ENCODE peak calls at places on chromosomes 5 and 9, in nine cellular contexts. H is mammary epithelial cell; M is astrocyte of the spinal cord; Z is choroid plexus epithelial cell; N is SJSA1; P is brain microvascular endothelial cell; O is HL-60; E is psoas muscle; D is CD8-positive, alpha-beta memory T cell. B is an unnamed sample.

GRCh38 chr9:120538339-120538738 is 41.6 kb downstream of the CDK5RAP2 start:
- DNase-seq in H (no peak), M (peak; percentile 5), Z (peak; percentile 46), N (no peak), P (peak; percentile 25), O (no peak), E (no peak), D (no peak), B (no peak)

GRCh38 chr9:116555102-116555501 is 132.0 kb upstream of the TRIM32 start:
- DNase-seq in H (no peak), M (no peak), Z (no peak), N (no peak), P (no peak), O (no peak), E (peak; percentile 67), D (no peak), B (no peak)

GRCh38 chr5:5598547-5599113 is 176.2 kb downstream of the ICE1 start:
- DNase-seq in H (no peak), M (no peak), Z (no peak), N (no peak), P (no peak), O (no peak), E (no peak), D (no peak), B (no peak)

GRCh38 chr9:3646226-3646625 is 120.4 kb upstream of the RFX3 start:
- DNase-seq in H (no peak), M (no peak), Z (no peak), N (no peak), P (no peak), O (no peak), E (no peak), D (no peak), B (no peak)

GRCh38 chr5:98774192-98775046 is 956 bp downstream of the RGMB start:
- DNase-seq in H (peak; percentile 70), M (peak; percentile 80), Z (peak; percentile 81), N (peak; percentile 78), P (peak; percentile 73), O (no peak), E (peak; percentile 84), D (peak; percentile 64), B (peak; percentile 81)

GRCh38 chr5:14526493-14526892 is 55.1 kb upstream of the OTULINL start:
- DNase-seq in H (no peak), M (no peak), Z (no peak), N (no peak), P (no peak), O (no peak), E (no peak), D (no peak), B (no peak)

GRCh38 chr5:60177596-60177995 is 284.1 kb upstream of the PDE4D start:
- DNase-seq in H (no peak), M (peak; percentile 70), Z (peak; percentile 57), N (no peak), P (peak; percentile 46), O (no peak), E (no peak), D (no peak), B (no peak)

GRCh38 chr5:150153957-150154617 is 1.6 kb downstream of the PDGFRB start:
- DNase-seq in H (no peak), M (peak; percentile 73), Z (peak; percentile 82), N (peak; percentile 87), P (peak; percentile 85), O (peak; percentile 63), E (no peak), D (no peak), B (no peak)

GRCh38 chr5:10635861-10636350 is 72.0 kb downstream of the ANKRD33B start:
- DNase-seq in H (peak; percentile 27), M (no peak), Z (no peak), N (no peak), P (no peak), O (no peak), E (peak; percentile 39), D (no peak), B (no peak)

GRCh38 chr5:509632-510185 is 14.5 kb downstream of the SLC9A3 start:
- DNase-seq in H (no peak), M (no peak), Z (no peak), N (no peak), P (no peak), O (no peak), E (no peak), D (no peak), B (no peak)

GRCh38 chr9:87630266-87630665 is 95.7 kb upstream of the CTSL start:
- DNase-seq in H (no peak), M (no peak), Z (no peak), N (no peak), P (no peak), O (no peak), E (no peak), D (no peak), B (no peak)

GRCh38 chr5:179485845-179486575 is 64.3 kb upstream of the RUFY1 start:
- DNase-seq in H (no peak), M (no peak), Z (peak; percentile 19), N (no peak), P (peak; percentile 10), O (no peak), E (no peak), D (no peak), B (no peak)

GRCh38 chr5:16461782-16462181 is 3.8 kb downstream of the ZNF622 start:
- DNase-seq in H (peak; percentile 20), M (peak; percentile 71), Z (peak; percentile 98), N (no peak), P (peak; percentile 86), O (no peak), E (no peak), D (no peak), B (no peak)

GRCh38 chr5:55062039-55062779 is 38.2 kb downstream of the GZMK start:
- DNase-seq in H (no peak), M (no peak), Z (no peak), N (no peak), P (no peak), O (no peak), E (no peak), D (peak; percentile 38), B (no peak)
- H3K4me3 ChIP-seq in H (no peak overlapping the region), M (no peak overlapping the region), Z (no peak overlapping the region), N (no peak overlapping the region), P (no peak overlapping the region), O (no peak overlapping the region), E (no peak overlapping the region), D (peak overlapping the region; percentile 53), B (no peak overlapping the region)

DNA sequence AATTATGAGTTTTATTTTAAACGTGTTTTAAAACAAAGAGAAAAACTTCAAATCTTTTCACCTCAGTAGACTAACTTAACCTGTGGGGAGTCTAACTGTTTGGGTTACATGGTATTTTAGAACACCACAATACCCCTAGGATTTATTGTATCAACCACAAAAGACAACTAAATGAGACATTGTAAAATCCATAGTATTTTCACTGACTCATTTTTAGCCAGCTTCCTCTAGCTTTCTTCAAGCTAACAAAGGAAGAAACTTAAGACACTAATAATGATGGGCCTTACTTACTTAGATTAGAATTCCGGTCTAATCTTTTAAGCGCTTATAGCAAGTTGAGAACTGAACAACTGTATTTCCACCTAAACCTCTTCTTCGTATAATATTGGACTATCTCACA is 529.3 kb downstream of the DMRTA1 start:
- DNase-seq in H (no peak), M (peak; percentile 58), Z (no peak), N (no peak), P (no peak), O (no peak), E (no peak), D (no peak), B (no peak)
- H3K4me3 ChIP-seq in H (no peak overlapping the region), M (no peak overlapping the region), Z (no peak overlapping the region), N (no peak overlapping the region), P (no peak overlapping the region), O (no peak overlapping the region), E (no peak overlapping the region), D (no peak overlapping the region), B (no peak overlapping the region)

DNA sequence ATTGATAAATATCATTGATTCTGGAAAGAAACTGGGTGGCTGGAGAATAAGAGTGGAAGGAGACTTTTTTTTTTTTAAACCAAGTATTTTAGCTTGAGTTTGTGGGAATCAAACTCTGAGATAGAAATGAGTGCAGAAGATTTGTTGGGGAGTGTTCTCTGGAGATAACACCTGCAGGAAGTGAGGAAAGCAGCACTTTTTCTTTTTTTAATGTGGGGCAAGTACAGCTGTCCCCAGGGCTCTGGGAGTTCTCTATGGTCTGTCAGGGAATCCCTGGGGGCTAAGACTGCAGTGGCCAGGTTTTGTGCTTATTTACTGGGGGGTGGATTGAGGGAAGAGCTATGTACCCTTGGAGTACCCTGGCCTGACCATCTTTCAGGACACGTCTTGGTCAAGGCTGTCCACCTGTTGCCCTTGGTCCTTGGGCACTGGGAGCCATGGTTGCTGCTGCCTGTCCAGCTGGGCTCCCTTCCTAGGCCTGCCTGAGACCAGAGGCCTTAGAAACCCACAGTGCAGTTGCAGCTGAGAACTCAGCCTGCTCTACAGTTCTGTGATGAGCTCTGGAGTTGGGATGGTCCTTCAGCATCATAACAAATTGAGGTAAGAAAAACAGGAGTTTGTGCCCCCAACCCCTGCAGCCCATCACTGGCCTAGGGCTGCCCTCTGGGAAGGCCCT is 85.8 kb downstream of the PHAX start:
- DNase-seq in H (no peak), M (no peak), Z (no peak), N (peak; percentile 39), P (no peak), O (no peak), E (no peak), D (no peak), B (no peak)
- H3K4me3 ChIP-seq in H (no peak overlapping the region), M (no peak overlapping the region), Z (no peak overlapping the region), N (no peak overlapping the region), P (no peak overlapping the region), O (no peak overlapping the region), E (no peak overlapping the region), D (no peak overlapping the region), B (no peak overlapping the region)

GRCh38 chr9:109776391-109776790 is 3.6 kb upstream of the PALM2AKAP2 start:
- DNase-seq in H (peak; percentile 59), M (no peak), Z (no peak), N (no peak), P (no peak), O (no peak), E (no peak), D (no peak), B (no peak)

GRCh38 chr9:109780453-109781033 is 545 bp downstream of the PALM2AKAP2 start:
- DNase-seq in H (peak; percentile 42), M (peak; percentile 47), Z (peak; percentile 15), N (no peak), P (no peak), O (no peak), E (no peak), D (no peak), B (no peak)

GRCh38 chr9:109781541-109782197 is 1.7 kb downstream of the PALM2AKAP2 start:
- DNase-seq in H (no peak), M (no peak), Z (peak; percentile 18), N (no peak), P (no peak), O (no peak), E (no peak), D (no peak), B (no peak)

GRCh38 chr9:109779711-109780452 is at the start of gene PALM2AKAP2:
- DNase-seq in H (peak; percentile 73), M (peak; percentile 58), Z (peak; percentile 54), N (peak; percentile 75), P (peak; percentile 46), O (no peak), E (peak; percentile 74), D (no peak), B (peak; percentile 55)

GRCh38 chr9:109781086-109781485 is 1.1 kb downstream of the PALM2AKAP2 start:
- DNase-seq in H (no peak), M (no peak), Z (peak; percentile 8), N (no peak), P (no peak), O (no peak), E (no peak), D (no peak), B (no peak)
- H3K4me3 ChIP-seq in H (peak overlapping the region; percentile 77), M (peak overlapping the region; percentile 68), Z (peak overlapping the region; percentile 75), N (peak overlapping the region; percentile 82), P (peak overlapping the region; percentile 85), O (no peak overlapping the region), E (peak overlapping the region; percentile 70), D (no peak overlapping the region), B (peak overlapping the region; percentile 59)

B was measured in lower lobe of right lung.